ENCODE peak calls at places on chromosomes 12 and 14, in seven cellular contexts. G is H1, C is K562, O is HCT116, K is HepG2, A is SK-N-SH, H is GM12878. J is an unnamed sample.

GRCh38 chr12:126084480-126084879 is 1019.2 kb downstream of the AACS start:
- DNase-seq in G (no peak), C (no peak), O (no peak), K (no peak), A (no peak), H (no peak), J (no peak)

GRCh38 chr12:68111995-68112394 is 47.5 kb downstream of the IFNG start:
- DNase-seq in G (no peak), C (no peak), O (no peak), K (no peak), A (no peak), H (no peak), J (no peak)

GRCh38 chr12:116074686-116075085 is 202.8 kb downstream of the MED13L start:
- DNase-seq in G (no peak), C (no peak), O (no peak), K (no peak), A (no peak), H (no peak), J (no peak)

GRCh38 chr12:28787151-28787550 is 361.9 kb upstream of the FAR2 start:
- DNase-seq in G (no peak), C (no peak), O (no peak), K (no peak), A (no peak), H (no peak), J (no peak)

GRCh38 chr14:53432378-53432802 is 279.3 kb upstream of the DDHD1 start:
- DNase-seq in G (peak), C (peak), O (peak), K (peak), A (peak), H (no peak), J (peak)

GRCh38 chr12:79776111-79776510 is 85.3 kb upstream of the PAWR start:
- DNase-seq in G (no peak), C (no peak), O (no peak), K (peak), A (no peak), H (no peak), J (no peak)

GRCh38 chr12:127785936-127786335 is 481.0 kb upstream of the TMEM132C start:
- DNase-seq in G (no peak), C (no peak), O (no peak), K (no peak), A (no peak), H (no peak), J (no peak)

GRCh38 chr12:114018669-114019068 is 52.5 kb upstream of the RBM19 start:
- DNase-seq in G (no peak), C (no peak), O (no peak), K (no peak), A (no peak), H (no peak), J (no peak)

GRCh38 chr12:98532687-98533304 is 17.4 kb downstream of the TMPO start:
- DNase-seq in G (no peak), C (peak), O (peak), K (peak), A (peak), H (no peak), J (peak)

GRCh38 chr12:27233814-27234213 is 10.3 kb upstream of the STK38L start:
- DNase-seq in G (no peak), C (no peak), O (no peak), K (peak), A (no peak), H (no peak), J (no peak)

GRCh38 chr14:54974773-54975414 is 52.0 kb downstream of the WDHD1 start:
- DNase-seq in G (no peak), C (no peak), O (no peak), K (no peak), A (no peak), H (no peak), J (no peak)

GRCh38 chr14:54981698-54982097 is 45.2 kb downstream of the WDHD1 start:
- DNase-seq in G (no peak), C (no peak), O (no peak), K (no peak), A (peak), H (no peak), J (no peak)

GRCh38 chr14:54979039-54979438 is 47.9 kb downstream of the WDHD1 start:
- DNase-seq in G (no peak), C (no peak), O (no peak), K (no peak), A (no peak), H (no peak), J (no peak)

GRCh38 chr14:54975856-54976255 is 51.0 kb downstream of the WDHD1 start:
- DNase-seq in G (no peak), C (no peak), O (no peak), K (no peak), A (no peak), H (no peak), J (no peak)

GRCh38 chr14:54976316-54976715 is 50.6 kb downstream of the WDHD1 start:
- DNase-seq in G (no peak), C (no peak), O (no peak), K (no peak), A (no peak), H (no peak), J (no peak)
- TF ChIP-seq JUND in G (no peak), C (no peak), O (no peak), K (no peak), A (peak), H (no peak), J (no peak)

GRCh38 chr14:78340250-78340649 is 170.1 kb downstream of the NRXN3 start:
- DNase-seq in G (no peak), C (no peak), O (no peak), K (no peak), A (no peak), H (no peak), J (no peak)
- TF ChIP-seq JUND in G (no peak), C (no peak), O (no peak), K (no peak), A (no peak), H (no peak), J (no peak)

GRCh38 chr12:9066183-9066623 is 49.5 kb downstream of the A2M start:
- DNase-seq in G (no peak), C (no peak), O (no peak), K (no peak), A (no peak), H (no peak), J (no peak)

GRCh38 chr12:9064815-9065606 is 50.7 kb downstream of the A2M start:
- DNase-seq in G (peak), C (no peak), O (peak), K (peak), A (peak), H (no peak), J (peak)

GRCh38 chr12:9066755-9067433 is 48.8 kb downstream of the A2M start:
- DNase-seq in G (no peak), C (no peak), O (no peak), K (no peak), A (no peak), H (no peak), J (no peak)

GRCh38 chr12:9065607-9065856 is 50.2 kb downstream of the A2M start:
- DNase-seq in G (no peak), C (no peak), O (no peak), K (peak), A (no peak), H (no peak), J (no peak)

DNA sequence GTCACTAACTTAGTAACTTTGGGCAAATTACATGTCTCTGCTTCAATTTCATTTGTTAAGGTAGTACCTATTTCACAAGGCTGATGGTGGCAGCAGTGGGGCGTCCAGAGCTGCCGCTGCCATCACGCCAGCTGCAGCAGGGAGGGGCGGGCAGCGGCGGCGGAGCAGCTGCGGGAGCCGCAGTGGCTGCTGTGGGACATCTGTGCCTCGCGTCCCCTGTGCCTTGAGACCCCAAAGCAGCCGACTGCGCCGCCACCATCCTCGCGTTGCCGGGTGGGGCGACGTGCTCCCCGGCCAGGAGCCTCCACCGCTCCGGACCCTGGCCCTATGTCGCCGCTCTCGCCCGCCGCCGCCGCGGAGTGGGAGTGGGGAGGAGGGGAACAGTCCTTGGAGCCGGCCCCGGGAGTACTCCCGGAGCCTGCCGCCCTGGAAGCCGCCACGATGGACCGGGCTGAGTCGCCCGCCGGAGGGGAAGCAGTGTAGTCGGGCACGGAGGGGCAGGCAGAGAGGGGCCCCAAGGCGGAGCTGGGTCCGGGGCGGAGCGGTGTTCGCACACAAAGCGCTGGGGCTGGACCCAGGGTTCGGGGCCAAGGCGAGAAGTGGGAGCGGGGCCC is 51.4 kb downstream of the A2M start:
- DNase-seq in G (peak), C (no peak), O (peak), K (peak), A (peak), H (no peak), J (peak)
- TF ChIP-seq JUND in G (no peak), C (no peak), O (no peak), K (no peak), A (no peak), H (no peak), J (no peak)

DNA sequence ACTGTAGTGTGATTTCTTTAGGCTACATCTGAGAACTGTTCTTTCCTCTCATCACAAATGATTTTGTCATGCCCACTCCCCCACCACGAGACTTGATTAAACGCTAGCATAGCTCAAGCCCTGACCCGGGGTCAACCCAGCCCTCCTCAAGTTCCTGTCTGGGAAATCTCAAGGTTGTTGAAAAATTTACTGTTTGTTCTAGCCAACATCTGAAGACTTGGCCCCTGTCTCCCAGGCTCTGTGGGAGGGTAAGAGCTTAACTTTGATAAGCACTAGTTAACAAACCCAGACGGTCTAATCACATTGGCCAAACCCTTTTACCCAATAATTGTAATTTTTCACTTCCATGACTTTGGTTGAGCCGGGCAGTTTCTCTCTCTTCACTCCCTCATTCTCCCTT is 86.2 kb upstream of the AMIGO2 start:
- DNase-seq in G (no peak), C (peak), O (no peak), K (no peak), A (no peak), H (no peak), J (no peak)
- TF ChIP-seq JUND in G (no peak), C (no peak), O (no peak), K (no peak), A (no peak), H (no peak), J (no peak)